ENCODE peak calls at places on chromosomes 7 and 10, in nine cellular contexts. B is WTC11, W is transverse colon, L is GM12865, G is psoas muscle, A is nephron progenitor cell, C is mammary epithelial cell, Q is IMR-90, T is bronchial epithelial cell. Z is an unnamed sample.

GRCh38 chr7:66452165-66452564 is 176.5 kb upstream of the KCTD7 start:
- DNase-seq in B (no peak), W (no peak), L (no peak), G (no peak), A (no peak), C (no peak), Q (peak; percentile 30), T (peak; percentile 37), Z (no peak)

GRCh38 chr10:74417397-74417796 is 266.4 kb downstream of the ADK start:
- DNase-seq in B (no peak), W (no peak), L (no peak), G (no peak), A (no peak), C (no peak), Q (no peak), T (no peak), Z (no peak)

GRCh38 chr7:41755100-41755499 is 52.2 kb upstream of the INHBA start:
- DNase-seq in B (no peak), W (no peak), L (no peak), G (no peak), A (no peak), C (no peak), Q (no peak), T (no peak), Z (no peak)

GRCh38 chr7:93053946-93054943 is 63.5 kb downstream of the SAMD9 start:
- DNase-seq in B (no peak), W (peak; percentile 36), L (no peak), G (no peak), A (no peak), C (no peak), Q (no peak), T (no peak), Z (no peak)

GRCh38 chr7:79227035-79227434 is 226.4 kb downstream of the MAGI2 start:
- DNase-seq in B (no peak), W (no peak), L (no peak), G (no peak), A (no peak), C (no peak), Q (peak; percentile 67), T (no peak), Z (no peak)

GRCh38 chr10:48613015-48613414 is 8.1 kb upstream of the ARHGAP22 start:
- DNase-seq in B (no peak), W (no peak), L (no peak), G (no peak), A (no peak), C (no peak), Q (peak; percentile 20), T (no peak), Z (no peak)

GRCh38 chr10:5496261-5497250 is 2.8 kb downstream of the CALML5 start:
- DNase-seq in B (no peak), W (no peak), L (no peak), G (no peak), A (no peak), C (no peak), Q (no peak), T (no peak), Z (no peak)

GRCh38 chr7:91325731-91326130 is 61.5 kb downstream of the FZD1 start:
- DNase-seq in B (no peak), W (no peak), L (no peak), G (no peak), A (no peak), C (no peak), Q (no peak), T (no peak), Z (no peak)

GRCh38 chr7:140698477-140698876 is 2.0 kb downstream of the NDUFB2 start:
- DNase-seq in B (no peak), W (no peak), L (no peak), G (no peak), A (no peak), C (no peak), Q (no peak), T (no peak), Z (no peak)

GRCh38 chr10:6211341-6212265 is 8.9 kb downstream of the PFKFB3 start:
- DNase-seq in B (no peak), W (no peak), L (no peak), G (no peak), A (no peak), C (no peak), Q (peak; percentile 46), T (no peak), Z (peak; percentile 84)

GRCh38 chr10:12349628-12350166 is 350 bp downstream of the CAMK1D start:
- DNase-seq in B (no peak), W (no peak), L (no peak), G (no peak), A (no peak), C (no peak), Q (no peak), T (no peak), Z (no peak)

GRCh38 chr10:60704480-60704879 is 73.8 kb upstream of the CDK1 start:
- DNase-seq in B (no peak), W (no peak), L (no peak), G (no peak), A (no peak), C (no peak), Q (no peak), T (no peak), Z (no peak)

GRCh38 chr10:102964713-102965112 is 46.6 kb downstream of the CNNM2 start:
- DNase-seq in B (no peak), W (no peak), L (no peak), G (no peak), A (no peak), C (no peak), Q (no peak), T (no peak), Z (no peak)

GRCh38 chr7:521221-522070 is 1.8 kb upstream of the PDGFA start:
- DNase-seq in B (peak; percentile 55), W (peak; percentile 55), L (peak; percentile 61), G (peak; percentile 56), A (peak; percentile 74), C (peak; percentile 48), Q (peak; percentile 16), T (no peak), Z (no peak)

GRCh38 chr10:126063353-126063791 is 167.0 kb downstream of the FANK1 start:
- DNase-seq in B (no peak), W (no peak), L (no peak), G (no peak), A (no peak), C (peak; percentile 65), Q (peak; percentile 81), T (peak; percentile 85), Z (no peak)

GRCh38 chr7:129047761-129048160 is 7.2 kb downstream of the TNPO3 start:
- DNase-seq in B (no peak), W (no peak), L (no peak), G (no peak), A (no peak), C (no peak), Q (no peak), T (no peak), Z (no peak)

GRCh38 chr10:132043861-132044695 is 21.7 kb upstream of the JAKMIP3 start:
- DNase-seq in B (no peak), W (no peak), L (no peak), G (no peak), A (no peak), C (no peak), Q (no peak), T (no peak), Z (no peak)

GRCh38 chr10:81704596-81704995 is 170.4 kb upstream of the NRG3 start:
- DNase-seq in B (no peak), W (no peak), L (no peak), G (no peak), A (no peak), C (no peak), Q (no peak), T (no peak), Z (no peak)

GRCh38 chr10:121313119-121313858 is 285.0 kb downstream of the FGFR2 start:
- DNase-seq in B (no peak), W (no peak), L (no peak), G (no peak), A (no peak), C (peak; percentile 86), Q (no peak), T (peak; percentile 96), Z (no peak)

GRCh38 chr10:69345402-69345801 is 67.1 kb downstream of the HK1 start:
- DNase-seq in B (no peak), W (no peak), L (no peak), G (no peak), A (no peak), C (no peak), Q (no peak), T (no peak), Z (no peak)

GRCh38 chr10:32161586-32161985 is 105.4 kb upstream of the KIF5B start:
- DNase-seq in B (no peak), W (no peak), L (no peak), G (no peak), A (no peak), C (no peak), Q (no peak), T (no peak), Z (no peak)
- TF ChIP-seq CTCF in B (no peak), W (no peak), L (no peak), G (no peak), A (no peak), C (no peak), Q (no peak), T (no peak), Z (no peak)

DNA sequence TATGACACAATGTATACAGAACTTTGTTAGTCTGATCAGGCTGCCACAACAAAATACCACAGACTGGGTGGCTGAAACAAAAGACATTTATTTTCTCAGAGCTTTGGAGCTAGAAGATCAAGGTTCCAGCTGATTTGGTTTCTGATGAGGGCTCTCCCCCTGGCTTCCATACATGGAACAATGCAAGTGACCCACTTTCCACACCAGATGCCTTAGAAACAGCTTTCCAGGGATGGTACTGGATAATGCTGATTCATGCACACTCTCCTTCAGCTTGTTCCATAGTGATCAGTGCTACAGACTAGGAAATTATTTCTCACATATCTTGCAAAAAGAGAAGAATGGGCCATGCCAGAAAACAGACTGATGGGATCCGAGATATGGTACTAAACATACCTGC is 1274.9 kb upstream of the SORCS1 start:
- DNase-seq in B (no peak), W (no peak), L (no peak), G (no peak), A (no peak), C (no peak), Q (no peak), T (no peak), Z (no peak)
- TF ChIP-seq CTCF in B (no peak), W (no peak), L (no peak), G (no peak), A (no peak), C (no peak), Q (no peak), T (no peak), Z (no peak)

GRCh38 chr10:71484352-71484751 is 87.6 kb downstream of the CDH23 start:
- DNase-seq in B (peak; percentile 27), W (no peak), L (no peak), G (no peak), A (peak; percentile 35), C (no peak), Q (no peak), T (no peak), Z (no peak)
- TF ChIP-seq CTCF in B (no peak), W (no peak), L (no peak), G (no peak), A (no peak), C (no peak), Q (no peak), T (no peak), Z (no peak)

DNA sequence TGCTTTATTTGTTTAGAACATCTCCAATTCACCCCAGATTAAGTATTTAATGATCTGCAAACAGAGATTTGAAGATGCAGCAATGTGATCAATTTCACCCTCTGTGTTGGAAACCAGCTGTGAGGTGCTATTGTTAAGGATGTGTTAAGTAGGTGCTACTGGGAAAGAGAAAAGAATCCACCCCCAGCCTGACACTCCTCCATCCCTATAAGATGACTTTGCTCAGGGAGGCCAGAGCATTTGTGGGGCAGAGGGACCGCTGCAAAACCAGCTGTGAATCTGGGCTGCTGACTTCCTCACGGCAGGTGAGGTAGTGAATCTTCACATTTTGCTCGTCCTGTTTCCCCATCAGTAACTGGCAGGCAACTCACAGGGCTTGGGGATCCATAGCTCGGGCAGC is 297.5 kb downstream of the GFRA1 start:
- DNase-seq in B (no peak), W (no peak), L (no peak), G (no peak), A (no peak), C (no peak), Q (no peak), T (no peak), Z (no peak)
- TF ChIP-seq CTCF in B (no peak), W (no peak), L (no peak), G (no peak), A (no peak), C (no peak), Q (no peak), T (no peak), Z (no peak)

Z was measured in chondrocyte.